ENCODE peak calls at places on chromosome 15, in nine cellular contexts. M, Q, G, B, V, L, J, Y and E are unnamed samples.

GRCh38 chr15:76993114-76993715 is 1.7 kb upstream of the PSTPIP1 start:
- DNase-seq in M (no peak), Y (peak), Q (no peak), L (no peak), J (no peak), V (no peak), G (peak), B (no peak), E (peak)

GRCh38 chr15:69116391-69116790 is 44.0 kb upstream of the GLCE start:
- DNase-seq in V (no peak), L (no peak), J (no peak), G (no peak), Y (no peak), M (no peak), B (no peak), Q (no peak), E (no peak)

GRCh38 chr15:64105113-64105704 is 9.4 kb downstream of the SNX1 start:
- DNase-seq in V (no peak), Q (peak), J (peak), M (peak), Y (no peak), L (no peak), B (no peak), G (no peak), E (no peak)

GRCh38 chr15:64775551-64776401 is at the start of gene RBPMS2:
- DNase-seq in J (no peak), B (no peak), M (no peak), V (no peak), L (peak), Q (no peak), Y (no peak), G (no peak), E (no peak)

GRCh38 chr15:80834402-80834801 is 55.2 kb downstream of the CEMIP start:
- DNase-seq in V (no peak), L (no peak), J (no peak), B (no peak), Y (no peak), Q (no peak), G (no peak), M (no peak), E (no peak)

GRCh38 chr15:62066663-62067447 is at the start of gene C2CD4A:
- DNase-seq in J (peak), Y (peak), V (no peak), B (peak), G (peak), L (no peak), M (peak), Q (no peak), E (peak)

GRCh38 chr15:96276438-96277210 is 53.9 kb upstream of the NR2F2 start:
- DNase-seq in Y (no peak), Q (peak), L (peak), V (peak), M (peak), B (no peak), G (no peak), J (no peak), E (no peak)

GRCh38 chr15:38226867-38227266 is 25.8 kb upstream of the SPRED1 start:
- DNase-seq in L (peak), B (no peak), G (no peak), V (no peak), Q (peak), Y (no peak), J (no peak), M (peak), E (no peak)

GRCh38 chr15:89171136-89172072 is 50.0 kb downstream of the RLBP1 start:
- DNase-seq in Y (no peak), L (peak), Q (peak), G (peak), J (peak), M (peak), B (no peak), V (no peak), E (no peak)

GRCh38 chr15:78938608-78939488 is 6.0 kb downstream of the CTSH start:
- DNase-seq in L (no peak), B (no peak), Q (no peak), M (no peak), V (no peak), G (no peak), Y (no peak), J (no peak), E (no peak)

GRCh38 chr15:42693942-42694341 is 43.0 kb downstream of the CDAN1 start:
- DNase-seq in Y (no peak), M (no peak), Q (no peak), B (no peak), L (no peak), J (no peak), V (no peak), G (no peak), E (peak)

GRCh38 chr15:73403171-73403570 is 34.4 kb upstream of the HCN4 start:
- DNase-seq in G (no peak), B (no peak), M (no peak), V (no peak), L (peak), J (no peak), Q (peak), Y (no peak), E (no peak)

GRCh38 chr15:70569718-70570231 is 193.6 kb downstream of the UACA start:
- DNase-seq in B (no peak), J (no peak), M (peak), G (no peak), L (no peak), V (no peak), Y (no peak), Q (no peak), E (no peak)

GRCh38 chr15:66670698-66671580 is 31.1 kb upstream of the SMAD6 start:
- DNase-seq in L (no peak), V (no peak), B (peak), M (no peak), Q (no peak), G (no peak), J (no peak), Y (peak), E (peak)

GRCh38 chr15:76844096-76844495 is 61.0 kb downstream of the SCAPER start:
- DNase-seq in Y (no peak), M (peak), B (no peak), V (no peak), L (peak), G (no peak), J (no peak), Q (peak), E (no peak)

GRCh38 chr15:101504866-101505609 is 15.5 kb upstream of the PCSK6 start:
- DNase-seq in G (no peak), B (no peak), L (no peak), Y (no peak), V (no peak), Q (no peak), M (no peak), J (no peak), E (no peak)

GRCh38 chr15:99682455-99682854 is 50.8 kb downstream of the LYSMD4 start:
- DNase-seq in M (peak), L (peak), V (peak), G (no peak), Y (no peak), J (no peak), B (no peak), Q (peak), E (no peak)

GRCh38 chr15:66169023-66169422 is 84.5 kb downstream of the MEGF11 start:
- DNase-seq in Q (no peak), L (peak), B (no peak), V (no peak), G (peak), Y (no peak), M (no peak), J (no peak), E (no peak)

GRCh38 chr15:33226559-33227181 is 32.2 kb upstream of the FMN1 start:
- DNase-seq in Y (peak), V (no peak), M (peak), J (peak), G (no peak), L (peak), Q (peak), B (no peak), E (no peak)

GRCh38 chr15:57216288-57216687 is 160.0 kb upstream of the CGNL1 start:
- DNase-seq in V (peak), J (no peak), L (peak), Y (no peak), B (no peak), M (peak), G (no peak), Q (peak), E (no peak)

GRCh38 chr15:49155834-49156627 is 632 bp upstream of the COPS2 start:
- DNase-seq in L (peak), B (no peak), V (no peak), M (peak), Q (peak), G (no peak), J (peak), Y (no peak), E (no peak)

GRCh38 chr15:31082771-31083393 is 18.6 kb downstream of the TRPM1 start:
- DNase-seq in Q (no peak), V (peak), J (no peak), M (no peak), Y (no peak), L (peak), B (no peak), G (no peak), E (no peak)

GRCh38 chr15:73273181-73274002 is 95.4 kb downstream of the HCN4 start:
- DNase-seq in M (peak), B (peak), G (peak), J (peak), Y (no peak), V (no peak), L (peak), Q (peak), E (no peak)

GRCh38 chr15:100665570-100665969 is 63.2 kb downstream of the ASB7 start:
- DNase-seq in G (no peak), V (no peak), Y (no peak), J (no peak), B (no peak), Q (peak), L (peak), M (no peak), E (no peak)

GRCh38 chr15:45630958-45631691 is 3.7 kb upstream of the SQOR start:
- DNase-seq in J (no peak), B (no peak), L (peak), G (no peak), Q (peak), V (no peak), Y (no peak), M (peak), E (no peak)

GRCh38 chr15:83289160-83289559 is 4.7 kb upstream of the BNC1 start:
- DNase-seq in Y (no peak), G (no peak), M (no peak), Q (peak), L (peak), V (no peak), J (no peak), B (no peak), E (no peak)

GRCh38 chr15:49412821-49413220 is 10.2 kb upstream of the FGF7 start:
- DNase-seq in L (peak), G (no peak), Y (no peak), J (no peak), M (no peak), Q (no peak), B (no peak), V (no peak), E (no peak)